ENCODE peak calls at places on chromosomes 4 and X, in four cellular contexts. M is astrocyte of the cerebellum, E is AG09309, J is A673. O is an unnamed sample.

GRCh38 chr4:137576437-137576836 is 44.1 kb upstream of the PCDH18 start:
- DNase-seq in M (no peak), E (peak; percentile 11), J (no peak), O (no peak)

GRCh38 chrX:19888419-19888879 is 1.0 kb upstream of the SH3KBP1 start:
- DNase-seq in M (peak; percentile 52), E (peak; percentile 38), J (peak; percentile 73), O (peak; percentile 23)

GRCh38 chrX:134908235-134908834 is 82.5 kb upstream of the SMIM10 start:
- DNase-seq in M (no peak), E (peak; percentile 8), J (peak; percentile 42), O (no peak)

GRCh38 chr4:180665994-180666818 is 1577.0 kb upstream of the TENM3 start:
- DNase-seq in M (peak; percentile 50), E (peak; percentile 1), J (peak; percentile 90), O (peak; percentile 11)

GRCh38 chr4:72969957-72970356 is 99.6 kb downstream of the COX18 start:
- DNase-seq in M (peak; percentile 35), E (no peak), J (no peak), O (no peak)

GRCh38 chr4:152187693-152188092 is 348.2 kb downstream of the FBXW7 start:
- DNase-seq in M (no peak), E (peak; percentile 35), J (no peak), O (no peak)

GRCh38 chr4:75004755-75005668 is 72.1 kb downstream of the PARM1 start:
- DNase-seq in M (no peak), E (no peak), J (no peak), O (no peak)

GRCh38 chr4:23891064-23891421 is 1.2 kb upstream of the PPARGC1A start:
- DNase-seq in M (no peak), E (no peak), J (no peak), O (no peak)

GRCh38 chr4:5385741-5386251 is 322.6 kb downstream of the EVC2 start:
- DNase-seq in M (no peak), E (no peak), J (no peak), O (no peak)

GRCh38 chrX:22922961-22923360 is 76.8 kb upstream of the DDX53 start:
- DNase-seq in M (peak; percentile 50), E (no peak), J (no peak), O (no peak)

GRCh38 chr4:148094149-148094548 is 348.1 kb downstream of the NR3C2 start:
- DNase-seq in M (no peak), E (no peak), J (peak; percentile 12), O (no peak)

GRCh38 chr4:87807402-87807801 is 8.0 kb downstream of the IBSP start:
- DNase-seq in M (no peak), E (peak; percentile 32), J (no peak), O (no peak)

GRCh38 chr4:188178276-188178675 is 39.0 kb downstream of the TRIML1 start:
- DNase-seq in M (no peak), E (no peak), J (no peak), O (no peak)

GRCh38 chrX:100635040-100635439 is 1.6 kb downstream of the TSPAN6 start:
- DNase-seq in M (no peak), E (no peak), J (no peak), O (no peak)

GRCh38 chr4:99029018-99029735 is 33.7 kb downstream of the METAP1 start:
- DNase-seq in M (no peak), E (no peak), J (no peak), O (no peak)

GRCh38 chr4:94551616-94552564 is 100.1 kb downstream of the PDLIM5 start:
- DNase-seq in M (peak; percentile 42), E (no peak), J (no peak), O (no peak)

GRCh38 chrX:109952985-109953905 is 49.7 kb upstream of the TMEM164 start:
- DNase-seq in M (no peak), E (no peak), J (no peak), O (no peak)

GRCh38 chrX:133999013-133999705 is 13.8 kb upstream of the GPC3 start:
- DNase-seq in M (no peak), E (no peak), J (no peak), O (no peak)

GRCh38 chr4:173990879-173991231 is 292.6 kb downstream of the FBXO8 start:
- DNase-seq in M (no peak), E (no peak), J (peak; percentile 89), O (no peak)

GRCh38 chr4:1982124-1983052 is 26.4 kb downstream of the NELFA start:
- DNase-seq in M (no peak), E (no peak), J (no peak), O (no peak)

GRCh38 chr4:48228887-48229462 is 40.7 kb downstream of the TEC start:
- DNase-seq in M (no peak), E (no peak), J (no peak), O (no peak)

GRCh38 chr4:7195138-7195510 is 2.8 kb downstream of the SORCS2 start:
- DNase-seq in M (no peak), E (no peak), J (no peak), O (no peak)

GRCh38 chr4:116122131-116122530 is 963.2 kb downstream of the TRAM1L1 start:
- DNase-seq in M (no peak), E (no peak), J (peak; percentile 16), O (no peak)

GRCh38 chrX:48937065-48937907 is 18.5 kb upstream of the PIM2 start:
- DNase-seq in M (peak; percentile 65), E (no peak), J (no peak), O (no peak)

GRCh38 chr4:151485541-151486131 is 76.7 kb downstream of the FHIP1A start:
- DNase-seq in M (no peak), E (peak; percentile 13), J (no peak), O (no peak)

GRCh38 chr4:67522851-67523671 is 22.2 kb downstream of the CENPC start:
- DNase-seq in M (no peak), E (no peak), J (no peak), O (no peak)

GRCh38 chrX:10769165-10769564 is 148.8 kb upstream of the MID1 start:
- DNase-seq in M (no peak), E (no peak), J (peak; percentile 69), O (no peak)
- H3K4me3 ChIP-seq in M (no peak overlapping the region), E (no peak overlapping the region), J (peak overlapping the region; percentile 9), O (no peak overlapping the region)

GRCh38 chrX:155020591-155020990 is 1.9 kb downstream of the F8 start:
- DNase-seq in M (no peak), E (no peak), J (no peak), O (no peak)

GRCh38 chrX:155026727-155027508 is at the start of gene FUNDC2:
- DNase-seq in M (peak; percentile 76), E (peak; percentile 73), J (peak; percentile 94), O (peak; percentile 85)

GRCh38 chrX:155023907-155024833 is 1.6 kb upstream of the F8 start:
- DNase-seq in M (no peak), E (no peak), J (no peak), O (no peak)

GRCh38 chrX:155026420-155026726 is 271 bp upstream of the FUNDC2 start:
- DNase-seq in M (no peak), E (no peak), J (no peak), O (no peak)

GRCh38 chrX:155022587-155022986 is at the start of gene F8:
- DNase-seq in M (no peak), E (no peak), J (no peak), O (no peak)
- H3K4me3 ChIP-seq in M (no peak within 1 kb of the TSS), E (no peak within 1 kb of the TSS), J (no peak within 1 kb of the TSS), O (no peak within 1 kb of the TSS)

GRCh38 chr4:119024102-119024501 is 111.5 kb upstream of the MYOZ2 start:
- DNase-seq in M (no peak), E (no peak), J (no peak), O (no peak)

GRCh38 chr4:119026662-119027444 is 108.8 kb upstream of the MYOZ2 start:
- DNase-seq in M (no peak), E (no peak), J (no peak), O (no peak)

GRCh38 chr4:119027815-119028214 is 107.8 kb upstream of the MYOZ2 start:
- DNase-seq in M (no peak), E (no peak), J (no peak), O (no peak)

GRCh38 chr4:119025440-119025839 is 110.2 kb upstream of the MYOZ2 start:
- DNase-seq in M (peak; percentile 12), E (no peak), J (peak; percentile 48), O (no peak)

GRCh38 chr4:119025916-119026661 is 109.5 kb upstream of the MYOZ2 start:
- DNase-seq in M (peak; percentile 34), E (peak; percentile 90), J (peak; percentile 60), O (no peak)
- H3K4me3 ChIP-seq in M (no peak overlapping the region), E (no peak overlapping the region), J (peak overlapping the region; percentile 2), O (no peak overlapping the region)

GRCh38 chr4:184644553-184645307 is 4.5 kb downstream of the CASP3 start:
- DNase-seq in M (peak; percentile 41), E (no peak), J (peak; percentile 83), O (no peak)

GRCh38 chr4:184641022-184641421 is 8.2 kb downstream of the CASP3 start:
- DNase-seq in M (no peak), E (no peak), J (no peak), O (no peak)

GRCh38 chr4:184647391-184648101 is 1.7 kb downstream of the CASP3 start:
- DNase-seq in M (no peak), E (no peak), J (no peak), O (no peak)

GRCh38 chr4:184645904-184646610 is 3.2 kb downstream of the CASP3 start:
- DNase-seq in M (no peak), E (no peak), J (no peak), O (no peak)

GRCh38 chr4:184643726-184644125 is 5.5 kb downstream of the CASP3 start:
- DNase-seq in M (no peak), E (no peak), J (no peak), O (no peak)
- H3K4me3 ChIP-seq in M (no peak overlapping the region), E (no peak overlapping the region), J (no peak overlapping the region), O (no peak overlapping the region)

GRCh38 chr4:42172921-42173320 is 20.5 kb upstream of the BEND4 start:
- DNase-seq in M (no peak), E (no peak), J (no peak), O (peak; percentile 47)

GRCh38 chr4:42172391-42172790 is 19.9 kb upstream of the BEND4 start:
- DNase-seq in M (no peak), E (no peak), J (no peak), O (no peak)

DNA sequence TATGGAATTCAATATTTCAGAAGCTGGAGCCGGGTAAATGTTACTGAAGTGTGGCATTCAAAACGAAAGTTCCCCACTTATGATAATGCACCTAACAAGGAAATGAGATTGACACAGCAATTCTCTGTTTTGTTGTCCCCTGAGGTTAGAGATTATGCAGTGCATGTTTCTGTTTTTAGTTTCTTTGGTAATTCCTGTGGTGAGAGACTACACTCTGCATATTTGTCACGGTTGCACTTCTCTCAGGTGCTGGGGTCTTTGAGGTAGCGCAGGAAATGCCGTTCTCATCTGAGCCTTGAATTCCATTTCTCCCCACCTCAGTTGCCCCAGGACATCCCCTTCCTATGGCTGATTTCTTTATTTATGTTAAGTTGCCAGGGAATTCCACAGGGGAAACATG is 15.3 kb upstream of the BEND4 start:
- DNase-seq in M (no peak), E (no peak), J (peak; percentile 44), O (no peak)
- H3K4me3 ChIP-seq in M (no peak overlapping the region), E (no peak overlapping the region), J (no peak overlapping the region), O (no peak overlapping the region)

O was measured in LNCaP clone FGC.